ENCODE peak calls at places on chromosomes 4 and X, in nine cellular contexts. B is right lobe of liver, W is uterus, Z is H1, P is lower leg skin, S is vagina, M is ovary, T is testis, I is stomach. X is an unnamed sample.

GRCh38 chr4:108619372-108620100 is 840 bp upstream of the RPL34 start:
- DNase-seq in T (no peak), B (no peak), M (no peak), Z (no peak), I (no peak), P (no peak), S (no peak), W (no peak), X (no peak)

GRCh38 chrX:119549327-119550016 is 15.7 kb downstream of the STEEP1 start:
- DNase-seq in I (no peak), M (no peak), S (no peak), Z (no peak), P (no peak), W (no peak), T (no peak), B (no peak), X (no peak)

GRCh38 chrX:9643807-9644206 is 121.8 kb downstream of the GPR143 start:
- DNase-seq in M (no peak), S (no peak), P (no peak), I (no peak), W (no peak), Z (no peak), T (no peak), B (no peak), X (no peak)

GRCh38 chr4:628346-628745 is 3.0 kb downstream of the PDE6B start:
- DNase-seq in T (no peak), S (no peak), W (no peak), B (peak; percentile 37), I (no peak), P (no peak), M (no peak), Z (no peak), X (peak; percentile 71)

GRCh38 chr4:77184961-77185360 is 28.0 kb downstream of the CCNG2 start:
- DNase-seq in Z (no peak), B (no peak), P (no peak), I (no peak), T (no peak), S (peak; percentile 11), W (no peak), M (no peak), X (no peak)

GRCh38 chr4:87120411-87121162 is 99.8 kb downstream of the KLHL8 start:
- DNase-seq in B (peak; percentile 80), W (peak; percentile 80), P (peak; percentile 78), T (peak; percentile 57), Z (no peak), I (no peak), S (no peak), M (peak; percentile 58), X (no peak)

GRCh38 chrX:56802921-56803848 is 74.1 kb downstream of the NBDY start:
- DNase-seq in B (peak; percentile 61), S (peak; percentile 85), I (peak; percentile 75), M (peak; percentile 91), P (no peak), Z (peak; percentile 56), W (peak; percentile 76), T (peak; percentile 62), X (peak; percentile 91)

GRCh38 chr4:6594826-6595355 is 19.9 kb downstream of the MAN2B2 start:
- DNase-seq in S (no peak), B (no peak), M (no peak), P (no peak), W (no peak), I (no peak), Z (no peak), T (no peak), X (no peak)

GRCh38 chrX:119826399-119826959 is 26.3 kb downstream of the UPF3B start:
- DNase-seq in T (no peak), W (no peak), I (no peak), M (no peak), S (no peak), P (peak; percentile 20), B (peak; percentile 51), Z (no peak), X (no peak)

GRCh38 chr4:155809835-155810234 is 51.0 kb downstream of the GUCY1B1 start:
- DNase-seq in B (no peak), T (no peak), W (no peak), M (no peak), I (no peak), P (no peak), Z (no peak), S (no peak), X (no peak)

GRCh38 chr4:112183252-112183651 is 38.0 kb downstream of the FAM241A start:
- DNase-seq in P (no peak), Z (no peak), S (no peak), M (no peak), T (no peak), W (no peak), I (no peak), B (no peak), X (no peak)

GRCh38 chr4:125084608-125085007 is 230.1 kb upstream of the FAT4 start:
- DNase-seq in Z (no peak), S (no peak), I (no peak), W (no peak), P (no peak), M (no peak), T (no peak), B (no peak), X (no peak)
- TF ChIP-seq POLR2A in Z (no peak), S (no peak), I (no peak), W (no peak), P (no peak), M (no peak), T (no peak), B (no peak), X (no peak)

DNA sequence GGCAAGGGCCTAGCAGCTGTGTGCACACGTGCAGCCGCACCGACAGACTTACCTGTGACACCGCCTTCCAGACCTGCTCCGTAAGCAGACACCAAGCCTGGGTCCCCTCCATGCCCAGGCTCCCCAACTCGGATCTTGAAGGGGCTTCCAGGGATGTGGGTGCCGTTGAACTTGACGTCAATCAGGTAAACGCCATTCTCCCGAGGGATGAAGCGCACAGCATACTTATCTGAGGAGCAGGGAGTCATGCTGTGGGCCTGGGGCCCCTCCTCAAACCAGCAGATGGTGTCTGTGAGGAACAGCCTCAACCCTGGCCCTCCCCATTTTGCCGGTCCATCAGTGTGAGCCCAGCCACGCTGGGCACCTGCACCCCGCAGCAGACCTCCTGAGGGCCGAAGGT is 24.5 kb downstream of the FLNA start:
- DNase-seq in P (no peak), T (no peak), M (no peak), W (peak; percentile 22), S (no peak), Z (no peak), I (no peak), B (no peak), X (no peak)
- TF ChIP-seq POLR2A in P (no peak), T (no peak), M (no peak), W (no peak), S (no peak), Z (no peak), I (no peak), B (no peak), X (no peak)

GRCh38 chr4:173370477-173371291 is at the start of gene SAP30:
- DNase-seq in W (peak; percentile 99), T (peak; percentile 99), B (peak; percentile 98), Z (peak; percentile 90), S (peak; percentile 99), I (peak; percentile 98), P (peak; percentile 98), M (peak; percentile 98), X (peak; percentile 98)

GRCh38 chr4:173370130-173370476 is 651 bp upstream of the SAP30 start:
- DNase-seq in Z (peak; percentile 52), T (peak; percentile 63), W (peak; percentile 77), M (peak; percentile 74), I (no peak), P (peak; percentile 76), S (peak; percentile 97), B (peak; percentile 64), X (peak; percentile 91)

GRCh38 chr4:173374588-173374987 is 3.8 kb downstream of the SAP30 start:
- DNase-seq in T (no peak), P (no peak), Z (no peak), W (no peak), S (no peak), I (no peak), M (no peak), B (no peak), X (no peak)

GRCh38 chr4:173367946-173368345 is 2.8 kb upstream of the SAP30 start:
- DNase-seq in P (no peak), T (no peak), W (no peak), I (no peak), S (no peak), B (no peak), Z (no peak), M (no peak), X (no peak)

DNA sequence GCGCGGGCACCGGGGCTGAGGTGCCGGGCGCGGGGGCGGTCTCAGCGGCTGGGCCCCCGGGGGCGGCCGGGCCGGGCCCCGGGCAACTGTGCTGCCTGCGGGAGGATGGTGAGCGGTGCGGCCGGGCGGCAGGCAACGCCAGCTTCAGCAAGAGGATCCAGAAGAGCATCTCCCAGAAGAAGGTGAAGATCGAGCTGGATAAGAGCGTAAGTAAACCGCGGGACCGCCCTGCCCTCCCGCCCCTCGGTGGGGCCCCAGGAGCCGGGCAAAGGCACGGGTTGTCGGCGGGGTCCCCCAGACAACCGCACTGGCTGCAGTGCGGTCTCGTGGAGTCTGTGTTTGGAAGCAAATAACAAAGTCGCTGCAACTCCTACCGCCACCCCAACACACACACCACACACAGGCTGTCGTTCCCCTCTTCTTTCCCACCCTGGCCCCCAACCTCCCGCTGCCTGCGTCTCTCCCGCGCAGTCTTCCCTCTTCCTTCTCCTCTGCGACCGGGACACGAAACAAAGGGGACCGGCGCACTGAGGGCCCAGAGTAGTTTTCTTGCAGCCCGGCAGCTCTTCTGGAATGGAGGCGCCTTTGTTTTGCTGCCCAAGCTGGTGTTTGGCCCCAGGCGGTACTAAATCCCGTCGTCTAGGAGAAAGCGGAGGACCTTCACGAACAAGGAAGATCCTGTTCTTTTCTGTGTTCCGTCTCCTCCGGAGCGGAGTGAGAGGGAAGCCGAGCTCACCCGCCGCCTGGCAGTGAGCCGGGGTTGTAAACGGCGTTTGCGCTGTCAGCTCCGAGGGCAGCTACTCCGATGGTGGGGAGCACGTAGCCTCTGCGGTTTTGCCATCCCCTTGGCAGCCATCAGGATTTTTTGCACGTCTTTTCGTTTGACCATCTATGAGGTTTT is 788 bp downstream of the SAP30 start:
- DNase-seq in P (peak; percentile 69), W (peak; percentile 68), M (peak; percentile 77), B (peak; percentile 81), T (peak; percentile 77), I (peak; percentile 73), S (peak; percentile 92), Z (peak; percentile 78), X (peak; percentile 92)
- TF ChIP-seq POLR2A in P (no peak), W (peak; percentile 10), M (no peak), B (peak; percentile 20), T (no peak), I (no peak), S (no peak), Z (no peak), X (no peak)

GRCh38 chr4:172153694-172154093 is 340.5 kb downstream of the GALNTL6 start:
- DNase-seq in B (no peak), S (no peak), M (no peak), I (no peak), W (no peak), Z (no peak), T (no peak), P (no peak), X (no peak)

GRCh38 chr4:172152284-172152683 is 339.1 kb downstream of the GALNTL6 start:
- DNase-seq in B (no peak), M (no peak), Z (no peak), I (no peak), P (no peak), T (no peak), S (no peak), W (no peak), X (no peak)

GRCh38 chr4:172155838-172156345 is 342.7 kb downstream of the GALNTL6 start:
- DNase-seq in S (no peak), M (no peak), P (no peak), T (peak; percentile 41), B (no peak), W (no peak), I (no peak), Z (no peak), X (no peak)
- TF ChIP-seq POLR2A in S (no peak), M (no peak), P (no peak), T (no peak), B (no peak), W (no peak), I (no peak), Z (no peak), X (no peak)